ENCODE peak calls at places on chromosomes 11 and 22, in five cellular contexts. One of them, this sample, is unnamed.

GRCh38 chr11:69999721-70000120 is 78.4 kb upstream of the ANO1 start:
- DNase-seq in prostate gland: no peak
- DNase-seq in HT1080: no peak
- DNase-seq in LNCaP clone FGC: no peak
- DNase-seq in neural progenitor cell: no peak
- DNase-seq in this sample: no peak

GRCh38 chr11:62614275-62614674 is 1.2 kb downstream of the ROM1 start:
- DNase-seq in LNCaP clone FGC: peak
- DNase-seq in HT1080: peak
- DNase-seq in prostate gland: no peak
- DNase-seq in neural progenitor cell: no peak
- DNase-seq in this sample: peak

GRCh38 chr11:67390947-67391303 is 861 bp upstream of the RAD9A start:
- DNase-seq in LNCaP clone FGC: no peak
- DNase-seq in HT1080: no peak
- DNase-seq in prostate gland: no peak
- DNase-seq in neural progenitor cell: no peak
- DNase-seq in this sample: no peak

GRCh38 chr22:38317237-38317994 is at the start of gene CSNK1E:
- DNase-seq in prostate gland: peak
- DNase-seq in LNCaP clone FGC: no peak
- DNase-seq in neural progenitor cell: peak
- DNase-seq in HT1080: peak
- DNase-seq in this sample: peak

GRCh38 chr11:117606211-117606610 is 190.8 kb downstream of the DSCAML1 start:
- DNase-seq in neural progenitor cell: no peak
- DNase-seq in prostate gland: no peak
- DNase-seq in LNCaP clone FGC: no peak
- DNase-seq in HT1080: no peak
- DNase-seq in this sample: no peak

GRCh38 chr11:61635304-61635703 is 44.9 kb upstream of the DAGLA start:
- DNase-seq in LNCaP clone FGC: no peak
- DNase-seq in HT1080: no peak
- DNase-seq in neural progenitor cell: no peak
- DNase-seq in prostate gland: no peak
- DNase-seq in this sample: no peak

GRCh38 chr11:83641511-83641910 is 355.3 kb upstream of the CCDC90B start:
- DNase-seq in LNCaP clone FGC: no peak
- DNase-seq in HT1080: no peak
- DNase-seq in prostate gland: no peak
- DNase-seq in neural progenitor cell: peak
- DNase-seq in this sample: no peak

GRCh38 chr11:5364214-5364613 is 12.9 kb downstream of the OR51B6 start:
- DNase-seq in HT1080: peak
- DNase-seq in neural progenitor cell: no peak
- DNase-seq in prostate gland: no peak
- DNase-seq in LNCaP clone FGC: no peak
- DNase-seq in this sample: no peak

This sample was measured in NCI-H510A treated with DMSO at 0.1 percent for 48 hours.